ENCODE peak calls at places on chromosomes 16 and 17, in five cellular contexts. G is nucleus accumbens; E is activated naive CD8-positive, alpha-beta T cell treated with anti-CD3 and anti-CD28 coated beads, Interleukin-2, amount 50 U/mL, for 24 hours; S is ascending aorta; D is amygdala. P is an unnamed sample.

GRCh38 chr17:41734949-41735313 is 488 bp upstream of the HAP1 start:
- DNase-seq in G (no peak), E (no peak), S (no peak), D (no peak), P (no peak)

GRCh38 chr16:21208429-21208828 is 2.9 kb downstream of the ZP2 start:
- DNase-seq in G (no peak), E (no peak), S (no peak), D (no peak), P (no peak)

GRCh38 chr17:78432226-78432894 is 53.9 kb downstream of the PGS1 start:
- DNase-seq in G (peak), E (no peak), S (no peak), D (peak), P (peak)

GRCh38 chr16:22124583-22125284 is 32.4 kb downstream of the VWA3A start:
- DNase-seq in G (no peak), E (no peak), S (no peak), D (no peak), P (no peak)

GRCh38 chr17:62692721-62693431 is 65.4 kb downstream of the MRC2 start:
- DNase-seq in G (no peak), E (peak), S (no peak), D (no peak), P (no peak)

GRCh38 chr16:82456683-82457082 is 170.1 kb upstream of the CDH13 start:
- DNase-seq in G (no peak), E (peak), S (peak), D (no peak), P (peak)

GRCh38 chr16:88772871-88773811 is 11.9 kb downstream of the PIEZO1 start:
- DNase-seq in G (peak), E (no peak), S (peak), D (no peak), P (no peak)

GRCh38 chr16:17921357-17921978 is 415.1 kb downstream of the NPIPA8 start:
- DNase-seq in G (no peak), E (peak), S (no peak), D (no peak), P (no peak)

GRCh38 chr16:8935989-8936388 is 27.7 kb downstream of the USP7 start:
- DNase-seq in G (no peak), E (no peak), S (no peak), D (no peak), P (no peak)

GRCh38 chr17:44362479-44362963 is 1.1 kb downstream of the FAM171A2 start:
- DNase-seq in G (no peak), E (no peak), S (no peak), D (no peak), P (no peak)

GRCh38 chr17:5587431-5588032 is 3.2 kb upstream of the NLRP1 start:
- DNase-seq in G (no peak), E (peak), S (peak), D (peak), P (no peak)

GRCh38 chr16:72467157-72467759 is 295.3 kb upstream of the PMFBP1 start:
- DNase-seq in G (no peak), E (no peak), S (no peak), D (no peak), P (no peak)

GRCh38 chr17:45222994-45223540 is 1.4 kb downstream of the FMNL1 start:
- DNase-seq in G (no peak), E (no peak), S (no peak), D (no peak), P (no peak)

GRCh38 chr16:83441523-83441922 is 366.3 kb upstream of the HSBP1 start:
- DNase-seq in G (no peak), E (no peak), S (no peak), D (no peak), P (no peak)

GRCh38 chr17:55742272-55743102 is 8.4 kb upstream of the PCTP start:
- DNase-seq in G (no peak), E (no peak), S (no peak), D (no peak), P (no peak)

GRCh38 chr17:34242976-34243731 is 11.9 kb upstream of the CCL2 start:
- DNase-seq in G (no peak), E (no peak), S (no peak), D (no peak), P (no peak)

GRCh38 chr16:92431-93339 is 14.7 kb downstream of the MPG start:
- DNase-seq in G (no peak), E (no peak), S (no peak), D (no peak), P (no peak)

GRCh38 chr17:40535924-40536717 is 29.2 kb downstream of the CCR7 start:
- DNase-seq in G (no peak), E (no peak), S (no peak), D (no peak), P (no peak)

GRCh38 chr16:565420-566330 is 1.1 kb upstream of the NHLRC4 start:
- DNase-seq in G (no peak), E (no peak), S (no peak), D (no peak), P (no peak)

GRCh38 chr17:71948703-71949422 is 172.0 kb upstream of the SOX9 start:
- DNase-seq in G (no peak), E (no peak), S (no peak), D (no peak), P (no peak)

GRCh38 chr17:37131064-37131463 is 182.3 kb downstream of the AATF start:
- DNase-seq in G (no peak), E (no peak), S (no peak), D (no peak), P (no peak)

GRCh38 chr16:85365120-85365519 is 248.0 kb upstream of the GSE1 start:
- DNase-seq in G (no peak), E (no peak), S (no peak), D (no peak), P (no peak)

P was measured in substantia nigra.